ENCODE peak calls at places on chromosomes 13 and 19, in six cellular contexts. V is HepG2, C is SK-N-SH, E is GM12891, R is GM12878, S is H1. Q is an unnamed sample.

GRCh38 chr13:29569253-29570057 is 26.0 kb downstream of the SLC7A1 start:
- DNase-seq in S (no peak), V (peak; percentile 44), R (no peak), E (no peak), C (peak; percentile 52), Q (no peak)

GRCh38 chr19:3964256-3965194 is 6.4 kb downstream of the DAPK3 start:
- DNase-seq in C (no peak), S (no peak), V (no peak), E (no peak), R (no peak), Q (no peak)

GRCh38 chr13:42746846-42747245 is 34.5 kb upstream of the FAM216B start:
- DNase-seq in S (no peak), V (no peak), E (no peak), C (no peak), R (no peak), Q (no peak)

GRCh38 chr13:51033431-51034185 is 77.5 kb downstream of the C13orf42 start:
- DNase-seq in R (no peak), C (no peak), E (no peak), S (no peak), V (no peak), Q (no peak)

GRCh38 chr13:66347718-66348117 is 882.4 kb downstream of the PCDH9 start:
- DNase-seq in C (no peak), E (no peak), V (no peak), R (no peak), S (no peak), Q (no peak)

GRCh38 chr13:97849305-97849704 is 104.2 kb upstream of the IPO5 start:
- DNase-seq in E (no peak), V (peak; percentile 36), R (peak; percentile 8), S (no peak), C (peak; percentile 15), Q (no peak)

GRCh38 chr13:83365723-83366122 is 516.6 kb downstream of the SLITRK1 start:
- DNase-seq in E (no peak), S (no peak), C (no peak), R (no peak), V (no peak), Q (no peak)

GRCh38 chr13:70203661-70204229 is 95.5 kb upstream of the KLHL1 start:
- DNase-seq in E (no peak), R (no peak), C (no peak), V (peak; percentile 14), S (no peak), Q (no peak)

GRCh38 chr19:40621966-40622772 is 21.0 kb downstream of the LTBP4 start:
- DNase-seq in R (no peak), C (peak; percentile 21), E (no peak), S (no peak), V (no peak), Q (no peak)

GRCh38 chr19:18364826-18365528 is 21.0 kb upstream of the GDF15 start:
- DNase-seq in V (peak; percentile 97), E (no peak), S (no peak), C (peak; percentile 86), R (no peak), Q (no peak)

GRCh38 chr19:54484451-54484850 is 11.4 kb upstream of the CDC42EP5 start:
- DNase-seq in R (no peak), C (no peak), E (no peak), S (no peak), V (no peak), Q (no peak)

GRCh38 chr19:24141612-24142011 is 54.6 kb downstream of the ZNF254 start:
- DNase-seq in V (peak; percentile 95), R (no peak), E (no peak), C (no peak), S (no peak), Q (no peak)

GRCh38 chr13:111387026-111387871 is 66.8 kb downstream of the TEX29 start:
- DNase-seq in C (no peak), R (no peak), E (no peak), S (no peak), V (no peak), Q (no peak)

GRCh38 chr19:40799558-40800338 is 757 bp downstream of the EGLN2 start:
- DNase-seq in E (no peak), C (peak; percentile 69), R (no peak), V (no peak), S (no peak), Q (no peak)

GRCh38 chr19:41889896-41890295 is 6.9 kb downstream of the ARHGEF1 start:
- DNase-seq in C (no peak), E (no peak), R (no peak), S (no peak), V (no peak), Q (no peak)

GRCh38 chr13:69683921-69684663 is 423.5 kb upstream of the ATXN8OS start:
- DNase-seq in R (no peak), E (no peak), C (no peak), V (no peak), S (no peak), Q (no peak)

GRCh38 chr13:25571237-25571636 is 199.5 kb downstream of the ATP8A2 start:
- DNase-seq in E (no peak), V (no peak), S (no peak), R (no peak), C (no peak), Q (no peak)

GRCh38 chr13:22871248-22871647 is 309.5 kb upstream of the SGCG start:
- DNase-seq in E (no peak), V (no peak), R (no peak), S (no peak), C (no peak), Q (no peak)

GRCh38 chr13:22861958-22862466 is 318.8 kb upstream of the SGCG start:
- DNase-seq in V (no peak), C (no peak), R (no peak), S (no peak), E (no peak), Q (no peak)

GRCh38 chr13:22866221-22866620 is 314.6 kb upstream of the SGCG start:
- DNase-seq in C (no peak), R (no peak), V (no peak), E (no peak), S (no peak), Q (no peak)
- TF ChIP-seq TAF1 in C (no peak), R (no peak), V (no peak), E (no peak), S (no peak), Q (no peak)

DNA sequence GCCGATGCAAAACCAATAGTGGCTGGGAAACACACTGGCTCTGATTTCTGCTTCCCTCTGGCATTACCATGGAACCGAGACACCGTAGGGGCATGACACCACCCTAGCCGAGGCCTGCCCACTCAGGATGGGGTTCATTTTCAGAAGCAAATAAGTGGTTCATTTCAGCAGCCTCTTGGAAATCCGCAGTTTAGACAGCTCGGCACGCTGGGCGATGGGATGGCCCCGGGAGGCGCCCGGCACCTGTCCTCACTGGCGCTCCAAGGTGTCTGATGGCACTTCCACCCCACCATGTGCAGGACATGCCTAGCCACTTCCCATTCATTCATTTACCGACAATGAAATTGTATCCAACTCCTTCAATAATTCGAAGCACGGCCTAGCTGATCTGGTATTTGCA is 33.8 kb downstream of the KLF2 start:
- DNase-seq in V (no peak), R (no peak), S (no peak), E (no peak), C (no peak), Q (no peak)
- TF ChIP-seq POLR2AphosphoS5 in V (no peak), R (no peak), S (no peak), E (no peak), C (no peak), Q (no peak)

GRCh38 chr13:113105032-113105993 is at the start of gene F7:
- DNase-seq in C (no peak), E (no peak), V (peak; percentile 91), R (no peak), S (no peak), Q (no peak)
- TF ChIP-seq TAF1 in C (no peak), E (no peak), V (peak; percentile 69), R (no peak), S (no peak), Q (no peak)

DNA sequence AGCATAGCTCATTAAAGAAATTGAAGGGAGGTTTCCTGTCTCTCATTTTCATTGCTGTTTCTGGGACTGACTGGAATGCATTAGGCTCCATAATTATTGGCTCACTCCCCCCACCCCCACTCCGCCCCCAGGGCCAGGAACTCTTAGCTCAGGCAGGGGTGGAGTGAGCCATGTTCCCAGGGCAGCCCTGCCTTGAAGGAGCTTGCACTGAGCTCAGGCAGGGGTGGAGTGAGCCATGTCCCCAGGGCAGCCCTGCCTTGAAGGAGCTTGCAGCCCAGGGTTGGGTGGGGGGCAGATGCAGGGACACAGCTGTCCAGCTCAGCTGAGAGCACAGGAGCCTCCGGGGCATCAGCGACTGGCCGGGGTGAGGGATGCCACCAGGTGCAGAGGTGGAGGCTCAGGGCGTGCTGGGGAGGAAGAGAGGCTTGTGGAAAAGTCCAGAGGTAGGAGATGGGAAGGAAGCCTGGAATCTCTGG is 39.1 kb upstream of the TFDP1 start:
- DNase-seq in S (no peak), E (no peak), V (no peak), R (no peak), C (peak; percentile 59), Q (no peak)
- TF ChIP-seq POLR2AphosphoS5 in S (no peak), E (no peak), V (no peak), R (no peak), C (no peak), Q (no peak)

GRCh38 chr13:26623125-26623524 is 65.6 kb downstream of the WASF3 start:
- DNase-seq in R (no peak), V (no peak), S (no peak), E (no peak), C (no peak), Q (no peak)

GRCh38 chr13:26624572-26624971 is 67.1 kb downstream of the WASF3 start:
- DNase-seq in S (no peak), V (no peak), R (no peak), C (no peak), E (no peak), Q (no peak)

GRCh38 chr13:26629260-26629659 is 71.8 kb downstream of the WASF3 start:
- DNase-seq in C (no peak), S (no peak), V (peak; percentile 12), E (no peak), R (no peak), Q (no peak)

DNA sequence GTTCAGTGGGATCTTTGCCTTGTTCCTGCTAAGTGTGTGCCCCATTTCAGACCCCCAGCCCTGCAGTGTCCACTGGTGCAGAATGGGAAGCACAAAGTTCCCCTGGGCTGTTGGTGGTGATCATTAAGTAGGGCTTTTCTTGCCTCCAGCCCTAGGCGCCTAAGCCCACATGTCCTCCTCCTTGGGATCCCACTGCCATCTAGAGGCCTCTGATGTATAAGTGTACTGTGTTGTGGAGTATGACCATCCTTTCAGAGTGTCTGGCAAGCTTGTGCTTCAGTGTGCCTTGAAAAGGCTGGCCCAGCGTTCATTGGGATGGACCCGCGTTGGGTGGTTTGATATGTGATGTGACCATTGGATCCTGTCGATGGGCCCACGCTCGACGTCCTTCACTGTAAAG is 71.2 kb downstream of the WASF3 start:
- DNase-seq in C (no peak), R (no peak), S (no peak), V (peak; percentile 28), E (no peak), Q (no peak)
- TF ChIP-seq TAF1 in C (no peak), R (no peak), S (no peak), V (no peak), E (no peak), Q (no peak)